ENCODE peak calls at places on chromosomes 13 and 19, in seven cellular contexts. X is nephron progenitor cell, O is fibroblast of mammary gland, A is choroid plexus epithelial cell, Y is aorta, M is NCI-H1105, U is T follicular helper cell. V is an unnamed sample.
A peak's percentile ranks its signal among the peaks of the same experiment; 100 is the strongest.

GRCh38 chr19:42271861-42272534 is 2.9 kb downstream of the CIC start:
- DNase-seq in X (no peak), O (no peak), A (no peak), Y (peak; percentile 46), M (no peak), U (no peak), V (no peak)

GRCh38 chr19:2491130-2491801 is 15.3 kb downstream of the GADD45B start:
- DNase-seq in X (no peak), O (peak; percentile 87), A (peak; percentile 97), Y (no peak), M (peak; percentile 94), U (no peak), V (no peak)

GRCh38 chr19:52638601-52639000 is 446 bp upstream of the ZNF83 start:
- DNase-seq in X (peak; percentile 22), O (peak; percentile 65), A (no peak), Y (peak; percentile 56), M (no peak), U (no peak), V (no peak)

GRCh38 chr19:4051175-4052101 is 15.3 kb downstream of the ZBTB7A start:
- DNase-seq in X (no peak), O (peak; percentile 81), A (no peak), Y (peak; percentile 56), M (no peak), U (no peak), V (no peak)

GRCh38 chr19:9060559-9061340 is 26.1 kb upstream of the OR1M1 start:
- DNase-seq in X (no peak), O (no peak), A (no peak), Y (no peak), M (no peak), U (no peak), V (no peak)

GRCh38 chr13:108981407-108981806 is 352.0 kb downstream of the MYO16 start:
- DNase-seq in X (no peak), O (no peak), A (no peak), Y (no peak), M (no peak), U (no peak), V (no peak)

GRCh38 chr19:12838182-12838890 is at the start of gene MAST1:
- DNase-seq in X (peak; percentile 81), O (no peak), A (no peak), Y (no peak), M (peak; percentile 65), U (peak; percentile 31), V (peak; percentile 87)

GRCh38 chr13:99218126-99218525 is 17.5 kb downstream of the UBAC2 start:
- DNase-seq in X (no peak), O (no peak), A (no peak), Y (no peak), M (no peak), U (no peak), V (no peak)

GRCh38 chr13:36548129-36548528 is 115.8 kb downstream of the CCNA1 start:
- DNase-seq in X (no peak), O (no peak), A (no peak), Y (no peak), M (peak; percentile 45), U (no peak), V (no peak)

GRCh38 chr19:23774156-23774971 is 15.7 kb upstream of the ZNF681 start:
- DNase-seq in X (no peak), O (peak; percentile 2), A (peak; percentile 36), Y (no peak), M (no peak), U (no peak), V (no peak)

GRCh38 chr13:92187378-92187989 is 789.1 kb downstream of the GPC5 start:
- DNase-seq in X (peak; percentile 39), O (peak; percentile 39), A (peak; percentile 73), Y (no peak), M (no peak), U (no peak), V (peak; percentile 59)

GRCh38 chr13:20717581-20718542 is 14.4 kb downstream of the IL17D start:
- DNase-seq in X (no peak), O (no peak), A (no peak), Y (no peak), M (no peak), U (no peak), V (no peak)

GRCh38 chr19:33712268-33712667 is 84.4 kb upstream of the KCTD15 start:
- DNase-seq in X (no peak), O (no peak), A (no peak), Y (no peak), M (no peak), U (no peak), V (no peak)

GRCh38 chr19:15469513-15470297 is 5.4 kb upstream of the RASAL3 start:
- DNase-seq in X (no peak), O (no peak), A (no peak), Y (peak; percentile 56), M (no peak), U (no peak), V (peak; percentile 75)

GRCh38 chr19:33300016-33300981 is 2.0 kb downstream of the CEBPA start:
- DNase-seq in X (no peak), O (no peak), A (no peak), Y (no peak), M (no peak), U (no peak), V (no peak)

GRCh38 chr19:4676955-4677731 is 7.0 kb upstream of the MYDGF start:
- DNase-seq in X (peak; percentile 50), O (peak; percentile 62), A (peak; percentile 76), Y (no peak), M (no peak), U (no peak), V (peak; percentile 94)

GRCh38 chr19:19120308-19121156 is 17.7 kb downstream of the TMEM161A start:
- DNase-seq in X (peak; percentile 100), O (peak; percentile 71), A (peak; percentile 97), Y (peak; percentile 79), M (no peak), U (no peak), V (peak; percentile 100)

GRCh38 chr19:4519521-4520277 is 1.4 kb upstream of the PLIN4 start:
- DNase-seq in X (no peak), O (no peak), A (no peak), Y (no peak), M (no peak), U (no peak), V (no peak)

GRCh38 chr19:46852830-46853229 is 2.2 kb upstream of the AP2S1 start:
- DNase-seq in X (no peak), O (no peak), A (no peak), Y (no peak), M (no peak), U (no peak), V (no peak)

GRCh38 chr13:108919036-108919907 is 289.9 kb downstream of the MYO16 start:
- DNase-seq in X (no peak), O (peak; percentile 72), A (peak; percentile 66), Y (no peak), M (no peak), U (no peak), V (no peak)

GRCh38 chr19:19606021-19606420 is 12.5 kb downstream of the PBX4 start:
- DNase-seq in X (no peak), O (no peak), A (no peak), Y (no peak), M (no peak), U (peak; percentile 52), V (no peak)

GRCh38 chr19:45474941-45475516 is 7.2 kb downstream of the FOSB start:
- DNase-seq in X (no peak), O (no peak), A (no peak), Y (no peak), M (no peak), U (peak; percentile 51), V (no peak)

GRCh38 chr19:38815059-38816001 is 2.6 kb upstream of the LGALS4 start:
- DNase-seq in X (no peak), O (no peak), A (no peak), Y (no peak), M (no peak), U (no peak), V (peak; percentile 65)

GRCh38 chr13:71880753-71881541 is 13.9 kb upstream of the DACH1 start:
- DNase-seq in X (no peak), O (no peak), A (no peak), Y (no peak), M (no peak), U (no peak), V (no peak)

GRCh38 chr13:94999871-95000270 is 287.5 kb upstream of the SOX21 start:
- DNase-seq in X (no peak), O (no peak), A (no peak), Y (no peak), M (no peak), U (no peak), V (no peak)

GRCh38 chr13:41802684-41803554 is 158.0 kb downstream of the VWA8 start:
- DNase-seq in X (no peak), O (peak; percentile 86), A (peak; percentile 74), Y (no peak), M (no peak), U (no peak), V (no peak)

GRCh38 chr19:53908933-53909415 is at the start of gene CACNG7:
- DNase-seq in X (peak; percentile 45), O (no peak), A (no peak), Y (no peak), M (no peak), U (no peak), V (peak; percentile 78)

GRCh38 chr19:5621311-5621944 is 1.1 kb downstream of the SAFB2 start:
- DNase-seq in X (no peak), O (no peak), A (peak; percentile 12), Y (no peak), M (no peak), U (no peak), V (no peak)

V was measured in endodermal cell.